ENCODE peak calls at places on chromosomes 6 and 20, in four cellular contexts. D, B, H and T are unnamed samples.

GRCh38 chr20:17570347-17571152 is 675 bp downstream of the DSTN start:
- DNase-seq in B (peak), D (peak), H (peak), T (no peak)

GRCh38 chr6:25750911-25751310 is 3.6 kb upstream of the SLC17A4 start:
- DNase-seq in D (no peak), B (no peak), H (no peak), T (no peak)

GRCh38 chr6:126396131-126396530 is 56.2 kb downstream of the CENPW start:
- DNase-seq in H (no peak), B (no peak), D (no peak), T (peak)

GRCh38 chr6:56827908-56828649 is 126.8 kb upstream of the BEND6 start:
- DNase-seq in D (no peak), B (no peak), H (peak), T (no peak)

GRCh38 chr6:145187491-145188206 is 547.7 kb downstream of the EPM2A start:
- DNase-seq in D (no peak), H (no peak), B (no peak), T (no peak)

GRCh38 chr20:23920936-23921335 is 41.4 kb upstream of the CST5 start:
- DNase-seq in D (no peak), B (no peak), H (no peak), T (no peak)

GRCh38 chr20:41830702-41831101 is 212.5 kb upstream of the CHD6 start:
- DNase-seq in B (no peak), H (no peak), D (no peak), T (no peak)

GRCh38 chr20:63686492-63687321 is 9.7 kb upstream of the TNFRSF6B start:
- DNase-seq in D (peak), H (peak), B (peak), T (no peak)

GRCh38 chr6:20691185-20691584 is 156.9 kb downstream of the CDKAL1 start:
- DNase-seq in D (no peak), B (no peak), H (no peak), T (no peak)

GRCh38 chr6:97240222-97240621 is 42.8 kb downstream of the MMS22L start:
- DNase-seq in B (peak), D (no peak), H (no peak), T (peak)

GRCh38 chr20:37929366-37930014 is 26.6 kb downstream of the VSTM2L start:
- DNase-seq in B (no peak), D (no peak), H (no peak), T (no peak)

GRCh38 chr6:98469146-98469545 is 365.2 kb upstream of the POU3F2 start:
- DNase-seq in D (no peak), B (no peak), H (no peak), T (no peak)

GRCh38 chr6:100228437-100229424 is 234.7 kb upstream of the MCHR2 start:
- DNase-seq in D (no peak), B (peak), H (peak), T (no peak)

GRCh38 chr6:33808781-33809180 is 5.0 kb upstream of the MLN start:
- DNase-seq in B (no peak), D (no peak), H (no peak), T (no peak)

GRCh38 chr20:25320035-25320800 is 70.4 kb downstream of the ABHD12 start:
- DNase-seq in H (no peak), B (no peak), D (no peak), T (no peak)

GRCh38 chr6:31386977-31387376 is 16.4 kb upstream of the MICA start:
- DNase-seq in B (no peak), D (no peak), H (no peak), T (no peak)

GRCh38 chr6:78599526-78599925 is 267.8 kb upstream of the IRAK1BP1 start:
- DNase-seq in B (no peak), D (no peak), H (peak), T (no peak)

DNA sequence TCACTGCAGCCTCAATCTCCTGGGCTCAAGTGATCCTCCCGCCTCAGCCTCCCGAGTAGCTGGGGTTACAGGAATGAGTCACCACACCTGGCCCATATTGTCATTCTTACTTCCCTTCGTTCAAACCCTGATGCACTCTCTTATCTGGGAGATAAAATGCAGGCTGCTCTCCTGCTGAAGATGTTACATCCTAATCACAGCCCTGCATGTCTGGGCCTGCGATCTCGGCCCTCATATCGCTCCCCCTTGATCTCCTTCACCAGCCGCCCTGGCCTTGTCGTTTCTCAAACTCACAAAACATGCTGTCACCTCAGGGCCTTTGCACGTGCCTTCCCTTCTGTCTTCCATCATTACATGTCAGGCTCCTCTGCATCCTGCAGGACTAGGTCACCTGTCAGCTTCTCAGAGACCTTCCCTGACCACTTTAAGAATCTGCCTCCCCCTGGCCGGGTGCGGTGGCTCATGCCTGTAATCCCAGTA is 8.8 kb upstream of the C20orf203 start:
- DNase-seq in D (no peak), B (no peak), H (no peak), T (no peak)
- H3K27ac ChIP-seq in D (no peak), B (no peak), H (no peak), T (no peak)

GRCh38 chr6:14784596-14785360 is 461.1 kb upstream of the JARID2 start:
- DNase-seq in D (no peak), H (peak), B (no peak), T (no peak)
- H3K27ac ChIP-seq in D (no peak), H (no peak), B (no peak), T (no peak)

DNA sequence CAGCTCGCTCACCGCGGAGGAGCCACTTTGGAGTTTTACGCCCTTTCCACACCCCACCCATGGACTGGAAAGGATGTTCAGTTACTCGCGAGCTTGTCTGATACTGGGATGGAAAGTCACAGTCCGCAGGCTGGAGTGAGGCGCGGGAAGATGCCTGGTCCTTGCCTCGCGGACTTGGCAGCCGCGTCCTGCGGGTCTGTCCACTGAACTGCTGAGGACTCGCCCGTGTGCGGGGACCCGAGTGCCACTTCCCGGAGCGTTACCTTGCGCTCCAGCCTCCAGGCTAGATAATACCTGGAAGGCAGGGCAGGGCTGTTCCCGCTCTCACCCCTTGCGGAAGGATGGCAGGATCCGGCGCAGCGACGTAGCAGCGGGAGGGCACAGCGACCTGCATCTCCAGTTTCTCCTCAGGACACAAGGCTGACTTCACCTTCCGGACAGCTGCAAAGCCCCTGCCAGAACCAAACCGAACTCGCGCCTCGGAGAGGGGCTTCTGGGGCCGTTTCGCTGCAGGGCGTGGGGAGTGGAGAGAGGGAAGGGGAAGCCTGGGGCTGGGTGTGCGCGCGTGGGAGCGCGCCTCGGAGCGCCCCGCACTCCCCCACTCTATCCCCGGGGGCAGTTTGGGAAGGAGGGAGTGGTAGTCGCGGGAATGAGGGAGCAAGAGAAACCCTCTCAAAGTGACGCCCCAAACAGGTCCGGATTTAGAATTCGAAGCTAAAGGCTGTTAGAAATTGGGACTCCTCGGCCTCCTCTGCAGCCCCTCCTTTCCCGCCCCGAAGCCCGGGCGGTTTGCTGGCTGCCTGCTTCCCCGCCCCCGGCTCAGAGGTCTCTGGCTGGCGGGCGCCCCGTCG is at the start of gene KCNQ5:
- DNase-seq in D (no peak), B (peak), H (peak), T (no peak)
- H3K27ac ChIP-seq in D (no peak), B (peak), H (no peak), T (peak)

GRCh38 chr20:36497856-36498255 is 43.5 kb upstream of the MYL9 start:
- DNase-seq in D (no peak), B (no peak), H (no peak), T (no peak)

GRCh38 chr20:36499723-36500501 is 41.4 kb upstream of the MYL9 start:
- DNase-seq in B (no peak), D (no peak), H (peak), T (no peak)

GRCh38 chr20:36498386-36499179 is 42.7 kb upstream of the MYL9 start:
- DNase-seq in H (no peak), D (no peak), B (no peak), T (no peak)

GRCh38 chr20:36499211-36499610 is 42.1 kb upstream of the MYL9 start:
- DNase-seq in B (no peak), H (no peak), D (no peak), T (no peak)

DNA sequence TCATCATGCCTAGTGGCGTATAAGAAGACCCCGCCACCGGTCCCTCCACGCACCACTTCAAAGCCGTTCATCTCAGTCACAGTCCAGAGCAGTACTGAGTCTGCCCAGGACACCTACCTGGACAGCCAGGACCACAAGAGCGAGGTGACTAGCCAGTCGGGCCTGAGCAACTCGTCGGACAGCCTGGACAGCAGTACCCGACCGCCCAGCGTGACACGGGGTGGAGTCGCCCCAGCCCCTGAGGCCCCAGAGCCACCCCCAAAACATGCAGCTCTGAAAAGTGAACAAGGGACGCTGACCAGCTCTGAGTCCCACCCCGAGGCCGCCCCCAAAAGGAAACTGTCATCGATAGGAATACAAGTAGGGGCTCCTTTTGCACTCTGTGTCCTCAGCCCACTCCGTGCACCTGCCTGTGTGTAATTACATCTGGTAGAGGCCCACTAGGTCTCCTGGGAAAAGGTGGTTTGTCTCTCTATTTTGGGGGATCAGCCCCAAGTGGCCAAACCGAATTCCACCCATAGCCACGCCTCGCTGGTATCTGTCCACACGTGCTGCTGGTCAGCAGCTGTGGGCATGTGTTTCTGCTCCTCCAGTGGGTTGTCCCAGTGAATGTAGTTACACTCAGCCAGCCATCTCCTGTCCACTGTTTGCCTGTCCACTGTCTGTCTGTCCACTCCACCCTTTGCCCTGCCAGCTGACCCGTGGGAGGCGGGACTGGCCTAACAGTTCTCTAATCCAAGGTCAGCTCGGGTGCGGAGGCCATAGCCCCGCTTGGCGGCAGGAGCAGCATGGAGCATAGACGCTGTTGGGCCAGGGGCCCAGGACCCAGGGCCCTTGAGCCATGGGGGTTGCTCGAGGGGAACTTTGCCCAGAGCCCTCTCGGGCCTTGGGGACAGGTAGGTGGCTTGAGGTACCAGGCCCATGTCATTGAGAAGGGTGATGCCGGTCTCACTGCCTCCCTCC is 44.3 kb upstream of the MYL9 start:
- DNase-seq in B (no peak), H (no peak), D (no peak), T (no peak)
- H3K27ac ChIP-seq in B (no peak), H (no peak), D (no peak), T (no peak)